ENCODE peak calls at places on chromosomes 2 and 18, in six cellular contexts. I is ACHN; A is cardiac fibroblast; X is HCT116; P is stimulated activated CD4-positive, alpha-beta T cell treated with anti-CD3 and anti-CD28 coated beads, Interleukin-1b, Interleukin-23, amount 100 ng/mL, for 24 hours; N is GM13977. O is an unnamed sample.

GRCh38 chr2:6053711-6054393 is 361.7 kb downstream of the SOX11 start:
- DNase-seq in A (no peak), P (no peak), X (no peak), I (no peak), N (no peak), O (no peak)

GRCh38 chr2:224426650-224427049 is 24.7 kb upstream of the FAM124B start:
- DNase-seq in A (no peak), X (no peak), N (no peak), P (no peak), I (no peak), O (no peak)

GRCh38 chr2:17805717-17806354 is 10.4 kb upstream of the MSGN1 start:
- DNase-seq in I (no peak), P (no peak), N (no peak), A (no peak), X (no peak), O (no peak)

GRCh38 chr2:24492283-24493272 is 1.5 kb downstream of the NCOA1 start:
- DNase-seq in N (no peak), I (peak), P (no peak), X (no peak), A (peak), O (no peak)

GRCh38 chr2:27049422-27050280 is 1.8 kb upstream of the AGBL5 start:
- DNase-seq in X (no peak), P (peak), N (peak), I (no peak), A (no peak), O (no peak)

GRCh38 chr18:68694316-68694715 is 20.6 kb downstream of the TMX3 start:
- DNase-seq in A (no peak), P (no peak), N (no peak), I (no peak), X (no peak), O (no peak)

GRCh38 chr2:127986548-127987079 is 41.2 kb downstream of the SAP130 start:
- DNase-seq in P (no peak), N (no peak), X (no peak), I (no peak), A (no peak), O (no peak)

GRCh38 chr2:19649785-19650380 is 251.9 kb downstream of the TTC32 start:
- DNase-seq in P (no peak), A (peak), X (no peak), N (no peak), I (peak), O (peak)

GRCh38 chr2:15826273-15826717 is 114.1 kb upstream of the MYCN start:
- DNase-seq in N (no peak), I (no peak), X (no peak), A (no peak), P (no peak), O (no peak)

GRCh38 chr18:41870817-41871216 is 84.2 kb upstream of the PIK3C3 start:
- DNase-seq in N (no peak), I (no peak), X (no peak), P (no peak), A (peak), O (no peak)

GRCh38 chr2:184780384-184780783 is 182.1 kb downstream of the ZNF804A start:
- DNase-seq in A (no peak), P (no peak), I (no peak), N (no peak), X (no peak), O (no peak)